ENCODE peak calls at places on chromosomes 5 and 9, in ten cellular contexts. U, W, H, Z, X, J, B, G, N and M are unnamed samples.

GRCh38 chr5:132150565-132150964 is 77.0 kb downstream of the CSF2 start:
- DNase-seq in W (no peak), B (no peak), U (no peak), H (no peak), Z (no peak), G (no peak), X (no peak), J (no peak), N (no peak), M (no peak)

GRCh38 chr5:112511920-112512319 is 92.8 kb upstream of the EPB41L4A start:
- DNase-seq in N (no peak), H (no peak), B (no peak), Z (no peak), X (no peak), W (no peak), U (no peak), G (no peak), J (no peak), M (no peak)

GRCh38 chr9:71895122-71895521 is 15.9 kb downstream of the ABHD17B start:
- DNase-seq in B (peak), J (no peak), G (no peak), H (no peak), N (no peak), W (no peak), X (no peak), U (no peak), Z (no peak), M (no peak)

GRCh38 chr5:44536650-44537260 is 147.5 kb upstream of the FGF10 start:
- DNase-seq in G (peak), U (no peak), X (peak), J (no peak), W (no peak), B (peak), Z (peak), H (peak), N (peak), M (no peak)

GRCh38 chr5:41414598-41414997 is 95.8 kb downstream of the PLCXD3 start:
- DNase-seq in N (peak), U (no peak), Z (no peak), J (no peak), W (peak), X (peak), G (no peak), H (peak), B (peak), M (no peak)

GRCh38 chr9:76297721-76298239 is 96.4 kb downstream of the RFK start:
- DNase-seq in G (no peak), J (no peak), W (no peak), X (peak), H (peak), Z (no peak), B (peak), N (peak), U (peak), M (peak)

GRCh38 chr5:69202497-69202896 is 13.1 kb downstream of the CENPH start:
- DNase-seq in U (no peak), N (no peak), J (no peak), H (no peak), G (no peak), B (peak), Z (no peak), X (no peak), W (no peak), M (no peak)

GRCh38 chr5:62182802-62183201 is 123.2 kb upstream of the KIF2A start:
- DNase-seq in H (no peak), B (no peak), W (no peak), U (no peak), J (no peak), G (no peak), Z (no peak), N (no peak), X (no peak), M (no peak)

GRCh38 chr5:34005211-34005610 is 2.6 kb downstream of the AMACR start:
- DNase-seq in Z (no peak), H (no peak), X (no peak), J (no peak), G (no peak), W (peak), N (no peak), U (no peak), B (no peak), M (no peak)

GRCh38 chr5:127031147-127031862 is 947 bp upstream of the MARCHF3 start:
- DNase-seq in X (no peak), U (peak), J (no peak), G (no peak), B (no peak), N (peak), W (no peak), Z (peak), H (no peak), M (no peak)

GRCh38 chr9:126886194-126886830 is 25.9 kb downstream of the ZBTB34 start:
- DNase-seq in B (no peak), W (no peak), Z (no peak), N (no peak), U (no peak), G (no peak), H (no peak), J (no peak), X (no peak), M (no peak)

GRCh38 chr5:36724429-36725332 is 118.3 kb downstream of the SLC1A3 start:
- DNase-seq in G (no peak), U (peak), X (peak), H (no peak), W (peak), B (no peak), J (peak), Z (no peak), N (peak), M (no peak)